ENCODE peak calls at places on chromosomes 7 and 10, in six cellular contexts. F, C, R, N, B and E are unnamed samples.
A peak's percentile ranks its signal among the peaks of the same experiment; 100 is the strongest.

GRCh38 chr10:22308390-22308789 is 7.8 kb upstream of the COMMD3 start:
- DNase-seq in B (peak; percentile 70), C (peak; percentile 52), F (peak; percentile 58), N (no peak), R (no peak), E (peak; percentile 51)

GRCh38 chr7:91191771-91192170 is 72.5 kb upstream of the FZD1 start:
- DNase-seq in F (no peak), R (peak; percentile 42), N (no peak), C (peak; percentile 45), B (no peak), E (no peak)

GRCh38 chr7:52781250-52781649 is 254.2 kb upstream of the POM121L12 start:
- DNase-seq in B (no peak), N (no peak), F (no peak), C (no peak), R (no peak), E (no peak)

GRCh38 chr7:37784015-37784414 is 64.4 kb upstream of the NME8 start:
- DNase-seq in B (no peak), N (no peak), R (no peak), C (no peak), F (no peak), E (no peak)

GRCh38 chr7:29426587-29426986 is 137.0 kb upstream of the PRR15 start:
- DNase-seq in R (no peak), B (no peak), C (no peak), N (no peak), F (no peak), E (no peak)

GRCh38 chr10:4355346-4355745 is 470.7 kb upstream of the AKR1E2 start:
- DNase-seq in C (no peak), R (no peak), B (no peak), F (peak; percentile 38), N (no peak), E (peak; percentile 76)

GRCh38 chr7:84085147-84085546 is 109.4 kb downstream of the SEMA3A start:
- DNase-seq in R (no peak), B (peak; percentile 54), N (peak; percentile 53), C (peak; percentile 72), F (peak; percentile 28), E (no peak)

GRCh38 chr10:113732160-113732881 is 19.2 kb upstream of the PLEKHS1 start:
- DNase-seq in F (no peak), N (no peak), C (no peak), B (no peak), R (no peak), E (no peak)

GRCh38 chr7:94087664-94088352 is 83.7 kb upstream of the BET1 start:
- DNase-seq in N (peak; percentile 48), R (peak; percentile 86), C (peak; percentile 75), B (peak; percentile 83), F (peak; percentile 62), E (peak; percentile 62)

DNA sequence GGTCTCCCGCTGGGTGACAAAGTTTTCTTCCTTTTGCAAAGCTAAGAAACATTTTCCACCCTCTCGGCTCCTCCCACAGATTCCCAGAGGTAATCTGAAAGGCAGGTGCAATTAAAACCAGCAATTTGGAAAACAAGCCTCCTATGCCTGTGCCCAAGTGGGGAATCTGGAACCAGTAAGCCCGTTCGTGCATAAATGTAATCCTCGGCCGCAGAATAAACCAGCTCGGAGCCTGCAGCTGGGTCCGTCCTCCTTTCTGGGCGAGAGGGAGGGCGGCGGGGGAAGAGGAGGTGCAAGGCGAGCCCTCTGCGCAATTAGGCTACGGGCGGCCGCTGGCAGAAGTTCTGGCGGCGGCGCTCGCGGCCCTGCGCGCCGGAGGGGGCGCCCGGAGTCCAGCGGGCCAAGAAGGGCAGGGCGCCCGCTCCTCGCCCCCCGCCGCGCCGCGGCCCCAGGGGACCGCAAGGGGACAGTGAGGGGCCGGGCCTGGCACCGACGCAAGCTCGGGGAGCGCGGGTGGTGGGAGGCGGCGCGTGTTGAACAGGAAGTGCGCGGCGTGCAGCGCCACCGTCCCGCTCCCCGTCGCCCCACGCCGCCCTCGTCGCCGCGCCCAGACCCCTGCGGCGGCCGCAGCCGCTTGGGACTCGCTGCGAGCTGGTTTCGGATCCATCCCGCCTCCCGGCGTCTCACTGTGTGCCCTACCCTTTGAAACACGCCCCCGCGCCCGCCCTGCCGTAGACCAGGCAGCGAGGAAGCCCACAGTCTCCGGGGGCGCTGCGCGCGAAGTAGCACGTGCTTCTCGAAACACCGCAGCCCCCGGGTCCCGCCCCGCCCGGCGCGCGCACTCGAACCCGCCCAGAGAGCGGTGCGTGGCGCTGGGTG is at the start of gene PRKAG2:
- DNase-seq in C (peak; percentile 15), B (peak; percentile 49), R (peak; percentile 66), N (no peak), F (peak; percentile 28), E (peak; percentile 52)
- TF ChIP-seq EZH2 in C (peak; percentile 12), B (no peak), R (no peak), N (peak; percentile 76), F (no peak), E (no peak)

GRCh38 chr7:130048906-130049305 is 2.3 kb downstream of the ZC3HC1 start:
- DNase-seq in F (no peak), N (no peak), R (no peak), C (no peak), B (no peak), E (no peak)

DNA sequence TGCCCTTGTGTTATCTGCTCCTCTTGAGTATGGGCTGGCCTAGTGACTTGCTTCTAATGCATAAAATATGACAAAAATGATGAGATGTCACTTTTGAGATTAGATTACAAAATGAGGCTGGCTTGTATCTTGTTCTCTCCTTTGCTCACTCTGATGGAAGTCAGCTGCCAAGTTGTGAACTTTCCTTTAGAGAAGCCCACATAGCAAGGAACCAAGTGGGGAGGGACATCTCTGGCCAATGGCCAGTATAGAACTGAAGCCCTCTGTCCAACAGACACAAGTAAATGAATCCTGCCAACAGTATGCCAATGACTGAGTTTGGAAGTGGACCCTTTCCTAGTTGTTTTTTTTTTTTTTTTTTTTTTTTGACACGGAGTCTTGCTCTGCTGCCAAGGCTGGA is 3.4 kb downstream of the ZC3HC1 start:
- DNase-seq in B (no peak), F (no peak), C (peak; percentile 14), R (no peak), N (no peak), E (no peak)
- H4K20me1 ChIP-seq in B (no peaks in the 10 kb centered on the region), F (no peaks in the 10 kb centered on the region), C (no peaks in the 10 kb centered on the region), R (no peaks in the 10 kb centered on the region), N (no peaks in the 10 kb centered on the region), E (no peaks in the 10 kb centered on the region)

GRCh38 chr7:16084875-16085274 is 336.5 kb downstream of the CRPPA start:
- DNase-seq in N (no peak), R (no peak), B (no peak), C (no peak), F (no peak), E (no peak)
- H2AFZ ChIP-seq in N (no peak overlapping the region), R (no peak overlapping the region), B (no peak overlapping the region), C (no peak overlapping the region), F (peak overlapping the region; percentile 49), E (no peak overlapping the region)

GRCh38 chr7:87561102-87561501 is 39.6 kb downstream of the ABCB1 start:
- DNase-seq in R (peak; percentile 38), N (no peak), F (no peak), B (no peak), C (no peak), E (no peak)
- TF ChIP-seq EZH2 in R (no peak), N (no peak), F (no peak), B (no peak), C (no peak), E (no peak)

DNA sequence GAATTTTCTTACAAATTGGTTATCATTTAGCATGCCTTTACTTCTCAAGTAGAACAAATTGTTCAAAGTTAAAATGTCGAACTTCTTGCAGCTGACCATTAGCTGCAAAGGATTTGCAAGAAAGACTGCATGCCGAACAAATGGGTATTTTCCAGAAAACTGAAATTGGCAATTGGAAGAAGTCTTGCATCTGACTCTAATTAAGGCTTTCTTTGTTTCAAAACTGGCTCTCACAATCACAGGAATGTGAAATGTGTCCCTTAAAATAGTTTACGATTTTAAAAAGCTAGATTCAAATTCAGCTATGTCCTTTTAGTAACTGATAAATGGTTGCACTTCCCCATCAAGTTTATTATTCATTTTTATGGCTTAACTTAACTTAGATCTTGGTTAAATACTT is 207.9 kb downstream of the ARL4A start:
- DNase-seq in F (no peak), B (peak; percentile 31), C (no peak), R (no peak), N (no peak), E (no peak)
- H4K20me1 ChIP-seq in F (no peaks in the 10 kb centered on the region), B (no peaks in the 10 kb centered on the region), C (no peaks in the 10 kb centered on the region), R (no peaks in the 10 kb centered on the region), N (no peaks in the 10 kb centered on the region), E (no peaks in the 10 kb centered on the region)

DNA sequence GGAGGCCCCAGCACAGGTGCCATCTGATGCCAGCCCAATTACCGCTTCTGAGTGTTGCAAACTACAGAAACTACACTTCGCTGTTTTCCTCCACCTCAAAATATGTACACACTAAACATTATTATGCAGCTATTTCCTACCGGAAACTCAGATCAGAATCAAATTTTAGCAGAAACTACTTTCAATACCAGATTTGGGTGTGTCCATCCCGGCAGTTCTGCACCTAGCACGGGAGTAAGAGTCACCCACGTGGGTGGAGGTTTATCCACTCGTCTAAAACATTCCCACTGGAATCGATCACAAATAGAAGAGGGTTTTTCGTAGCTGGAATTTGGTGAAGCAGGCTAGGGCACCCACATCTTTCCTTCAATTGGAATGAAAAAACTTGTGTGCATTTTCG is 214.4 kb upstream of the PRKCQ start:
- DNase-seq in C (no peak), N (no peak), B (no peak), R (no peak), F (peak; percentile 51), E (no peak)
- H2AFZ ChIP-seq in C (no peak overlapping the region), N (no peak overlapping the region), B (no peak overlapping the region), R (no peak overlapping the region), F (peak overlapping the region; percentile 84), E (no peak overlapping the region)

GRCh38 chr10:128540806-128541739 is 414.9 kb upstream of the MKI67 start:
- DNase-seq in R (peak; percentile 83), B (no peak), C (no peak), F (no peak), N (no peak), E (no peak)
- TF ChIP-seq EZH2 in R (no peak), B (no peak), C (no peak), F (no peak), N (no peak), E (no peak)

DNA sequence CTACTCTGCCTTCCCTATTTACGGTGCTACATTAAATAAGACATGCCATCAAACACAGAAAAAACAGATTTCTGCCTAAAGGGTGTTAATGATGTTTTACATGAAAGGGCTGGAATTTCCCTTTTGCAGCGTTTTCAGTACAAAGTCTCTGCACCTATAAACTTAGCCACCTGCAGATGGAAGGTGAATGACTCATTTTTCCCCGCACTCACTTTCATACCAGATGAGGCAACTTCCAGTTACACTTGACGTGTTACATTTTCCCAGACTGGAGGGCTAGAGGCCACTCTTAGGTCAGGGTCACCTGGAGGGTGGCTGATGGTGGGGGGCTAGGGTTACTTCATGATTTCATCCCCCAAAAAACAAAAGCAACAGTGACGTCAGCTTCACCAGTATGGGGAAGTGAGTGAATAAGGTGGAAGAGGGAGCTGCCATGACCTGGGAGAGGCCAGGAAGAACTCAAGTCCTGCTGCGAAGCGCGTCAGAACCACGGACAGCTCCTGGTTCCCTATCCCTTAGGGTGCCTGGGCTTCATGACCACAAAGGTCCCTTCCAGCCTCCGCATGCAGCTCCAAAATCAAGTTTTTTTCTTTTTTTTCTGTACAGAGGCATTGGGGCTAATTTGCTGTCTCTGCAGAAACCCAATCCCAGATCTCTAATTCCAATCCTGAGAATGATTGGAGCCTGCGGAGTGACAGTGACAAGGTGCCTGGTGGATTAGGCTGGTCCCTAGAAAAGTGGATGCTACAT is 94.0 kb downstream of the ADARB2 start:
- DNase-seq in F (no peak), N (peak; percentile 5), R (peak; percentile 86), B (peak; percentile 1), C (no peak), E (no peak)
- H4K20me1 ChIP-seq in F (no peaks in the 10 kb centered on the region), N (no peaks in the 10 kb centered on the region), R (no peaks in the 10 kb centered on the region), B (no peaks in the 10 kb centered on the region), C (no peaks in the 10 kb centered on the region), E (no peaks in the 10 kb centered on the region)